ENCODE peak calls at places on chromosome 1, in four cellular contexts. J, H, I and C are unnamed samples. For H3K4me1, the result is how much of the 10 kb centered on the place peaks cover.

GRCh38 chr1:155179107-155180031 is 5.7 kb downstream of the TRIM46 start:
- DNase-seq in J (no peak), I (no peak), H (no peak), C (no peak)

GRCh38 chr1:67586596-67586995 is 98.4 kb upstream of the GADD45A start:
- DNase-seq in H (no peak), I (no peak), J (no peak), C (no peak)

GRCh38 chr1:56434659-56435202 is 144.6 kb downstream of the PLPP3 start:
- DNase-seq in H (no peak), J (no peak), I (no peak), C (peak)

GRCh38 chr1:206456577-206457375 is 13.5 kb upstream of the IKBKE start:
- DNase-seq in J (no peak), I (no peak), H (no peak), C (no peak)

GRCh38 chr1:52520149-52520548 is 32.7 kb downstream of the TUT4 start:
- DNase-seq in J (no peak), H (no peak), I (no peak), C (no peak)

GRCh38 chr1:117584181-117584580 is 21.7 kb upstream of the TENT5C start:
- DNase-seq in I (no peak), H (no peak), J (no peak), C (no peak)

GRCh38 chr1:93804412-93804811 is 74.6 kb downstream of the DNTTIP2 start:
- DNase-seq in J (peak), I (no peak), H (no peak), C (no peak)

GRCh38 chr1:247362074-247362597 is 30.5 kb upstream of the ZNF496 start:
- DNase-seq in J (no peak), H (no peak), I (no peak), C (no peak)

GRCh38 chr1:174883361-174883760 is 116.4 kb upstream of the CACYBP start:
- DNase-seq in I (no peak), J (peak), H (no peak), C (no peak)

GRCh38 chr1:110786802-110787327 is 86.1 kb upstream of the CD53 start:
- DNase-seq in I (no peak), J (no peak), H (no peak), C (no peak)

GRCh38 chr1:119988316-119989067 is 81.0 kb downstream of the NOTCH2 start:
- DNase-seq in H (no peak), I (no peak), J (no peak), C (no peak)

GRCh38 chr1:232904566-232904965 is 45.8 kb upstream of the NTPCR start:
- DNase-seq in H (no peak), J (no peak), I (no peak), C (peak)

GRCh38 chr1:5992814-5993552 is 758 bp upstream of the NPHP4 start:
- DNase-seq in H (no peak), J (no peak), I (no peak), C (no peak)

GRCh38 chr1:116226017-116226416 is 114.8 kb downstream of the MAB21L3 start:
- DNase-seq in J (no peak), H (no peak), I (no peak), C (no peak)

GRCh38 chr1:243623831-243624230 is 226.2 kb downstream of the AKT3 start:
- DNase-seq in H (no peak), J (no peak), I (no peak), C (no peak)

GRCh38 chr1:94527447-94528031 is 14.0 kb downstream of the F3 start:
- DNase-seq in H (no peak), I (no peak), J (peak), C (peak)

GRCh38 chr1:65538013-65538578 is 117.6 kb downstream of the LEPR start:
- DNase-seq in H (no peak), I (no peak), J (no peak), C (no peak)

GRCh38 chr1:24724345-24725208 is 20.7 kb upstream of the CLIC4 start:
- DNase-seq in I (no peak), H (no peak), J (peak), C (no peak)

GRCh38 chr1:8560611-8561544 is 243.0 kb downstream of the SLC45A1 start:
- DNase-seq in J (peak), I (no peak), H (peak), C (no peak)

GRCh38 chr1:78549366-78549765 is 58.6 kb downstream of the PTGFR start:
- DNase-seq in J (no peak), I (no peak), H (no peak), C (no peak)

GRCh38 chr1:209207126-209207700 is 376.3 kb upstream of the CAMK1G start:
- DNase-seq in J (no peak), I (no peak), H (no peak), C (no peak)

GRCh38 chr1:25033828-25034451 is 103.9 kb upstream of the RUNX3 start:
- DNase-seq in I (peak), H (no peak), J (no peak), C (peak)

GRCh38 chr1:219538886-219539285 is 74.0 kb downstream of the ZC3H11B start:
- DNase-seq in H (no peak), J (no peak), I (no peak), C (no peak)

GRCh38 chr1:41360074-41361027 is 883 bp upstream of the FOXO6 start:
- DNase-seq in H (no peak), I (no peak), J (peak), C (no peak)

GRCh38 chr1:36851087-36851486 is 183.2 kb downstream of the GRIK3 start:
- DNase-seq in J (no peak), H (no peak), I (no peak), C (no peak)

GRCh38 chr1:59761440-59761839 is 53.3 kb upstream of the HOOK1 start:
- DNase-seq in J (no peak), I (no peak), H (no peak), C (no peak)

GRCh38 chr1:46102769-46103476 is 29.5 kb downstream of the PIK3R3 start:
- DNase-seq in H (no peak), I (no peak), J (peak), C (no peak)

GRCh38 chr1:248372394-248372793 is 3.2 kb upstream of the OR2T6 start:
- DNase-seq in J (no peak), I (no peak), H (no peak), C (no peak)

GRCh38 chr1:66395202-66396061 is 138.5 kb upstream of the SGIP1 start:
- DNase-seq in J (no peak), H (no peak), I (no peak), C (peak)

GRCh38 chr1:235946570-235946981 is 79.9 kb upstream of the LYST start:
- DNase-seq in H (no peak), I (no peak), J (no peak), C (no peak)

GRCh38 chr1:11784256-11784992 is 21.3 kb downstream of the MTHFR start:
- DNase-seq in J (no peak), I (no peak), H (no peak), C (no peak)

GRCh38 chr1:222697858-222698257 is 14.4 kb downstream of the AIDA start:
- DNase-seq in I (no peak), H (no peak), J (no peak), C (no peak)

GRCh38 chr1:219927956-219928790 is at the start of gene SLC30A10:
- DNase-seq in J (no peak), H (no peak), I (no peak), C (peak)

GRCh38 chr1:230308039-230308438 is 118.1 kb downstream of the PGBD5 start:
- DNase-seq in I (peak), H (peak), J (peak), C (peak)

GRCh38 chr1:226663327-226663704 is 75.8 kb downstream of the ITPKB start:
- DNase-seq in I (no peak), J (no peak), H (no peak), C (no peak)
- H3K4me3 ChIP-seq in I (no peak), J (peak), H (no peak), C (no peak)

GRCh38 chr1:21334214-21335087 is 44.2 kb upstream of the ECE1 start:
- DNase-seq in J (peak), H (no peak), I (peak), C (peak)

GRCh38 chr1:21332691-21333449 is 42.6 kb upstream of the ECE1 start:
- DNase-seq in J (no peak), H (no peak), I (no peak), C (no peak)

GRCh38 chr1:21335088-21335678 is 44.9 kb upstream of the ECE1 start:
- DNase-seq in H (no peak), I (no peak), J (no peak), C (no peak)

GRCh38 chr1:21331752-21332480 is 41.7 kb upstream of the ECE1 start:
- DNase-seq in I (no peak), H (peak), J (no peak), C (no peak)

GRCh38 chr1:21333824-21334213 is 43.6 kb upstream of the ECE1 start:
- DNase-seq in H (no peak), I (no peak), J (no peak), C (no peak)
- H3K4me1 ChIP-seq in H (half or more), I (under half), J (half or more), C (half or more)

GRCh38 chr1:228280106-228280901 is 72.5 kb downstream of the OBSCN start:
- DNase-seq in H (no peak), J (no peak), I (no peak), C (no peak)

GRCh38 chr1:228278432-228278941 is 70.6 kb downstream of the OBSCN start:
- DNase-seq in J (no peak), I (no peak), H (no peak), C (no peak)

GRCh38 chr1:228277491-228278431 is 69.9 kb downstream of the OBSCN start:
- DNase-seq in J (no peak), H (no peak), I (no peak), C (no peak)

GRCh38 chr1:228279722-228280105 is 71.9 kb downstream of the OBSCN start:
- DNase-seq in I (no peak), J (no peak), H (no peak), C (no peak)

GRCh38 chr1:228279011-228279721 is 71.3 kb downstream of the OBSCN start:
- DNase-seq in J (no peak), I (no peak), H (no peak), C (no peak)
- H3K4me3 ChIP-seq in J (no peak), I (no peak), H (no peak), C (no peak)

DNA sequence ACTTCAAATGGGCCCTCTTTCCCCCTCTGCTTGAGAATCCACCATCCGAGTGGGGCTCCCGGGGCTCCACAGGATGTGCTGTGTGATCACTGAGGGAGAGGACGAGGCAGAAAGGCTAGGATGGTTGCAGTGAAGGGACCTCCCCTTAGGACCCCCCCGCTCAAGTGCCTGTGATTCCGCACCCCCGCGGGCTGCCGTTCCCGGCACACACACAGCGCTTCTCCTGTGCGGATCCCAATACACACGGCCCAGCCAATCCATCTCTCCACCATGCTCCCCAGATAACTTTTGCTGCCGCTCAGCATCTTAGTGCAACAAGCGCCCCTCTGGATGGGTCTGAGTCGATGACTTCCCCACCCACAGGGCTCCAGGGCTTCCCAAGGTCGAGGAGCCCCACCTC is 83.9 kb downstream of the CASZ1 start:
- DNase-seq in J (no peak), I (no peak), H (no peak), C (no peak)
- H3K4me1 ChIP-seq in J (under half), I (under half), H (under half), C (under half)

DNA sequence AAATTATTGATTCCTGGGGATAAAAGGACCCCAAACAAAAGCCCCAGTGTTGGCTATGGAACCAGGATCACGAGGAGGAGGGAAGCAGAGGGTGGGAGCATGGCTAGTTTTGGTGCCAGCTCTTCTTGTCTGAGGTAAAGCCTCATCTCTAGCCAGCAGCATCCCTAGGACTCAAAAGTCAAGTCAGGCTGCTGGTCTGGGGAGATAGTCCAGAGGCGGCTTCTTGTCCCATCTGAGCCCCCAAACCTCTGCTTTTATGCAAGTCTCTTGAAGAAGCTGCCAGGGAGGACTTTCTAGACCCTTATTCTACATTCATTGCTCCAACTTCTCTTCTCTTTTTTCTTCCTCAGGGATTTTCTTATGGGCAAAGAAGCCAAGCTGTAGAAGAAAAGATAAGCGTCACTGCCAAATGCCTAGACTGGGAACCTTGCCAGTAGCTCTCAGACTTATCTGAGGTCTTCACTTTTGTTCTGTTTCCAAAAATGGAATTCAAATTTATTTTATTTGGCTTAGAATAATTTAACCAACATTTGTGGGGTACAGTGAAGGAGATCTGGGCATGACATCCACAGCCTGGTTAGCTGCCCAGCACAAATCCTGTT is 6.9 kb upstream of the ANKRD35 start:
- DNase-seq in J (no peak), I (no peak), H (peak), C (peak)
- H3K4me3 ChIP-seq in J (no peak), I (no peak), H (no peak), C (no peak)

DNA sequence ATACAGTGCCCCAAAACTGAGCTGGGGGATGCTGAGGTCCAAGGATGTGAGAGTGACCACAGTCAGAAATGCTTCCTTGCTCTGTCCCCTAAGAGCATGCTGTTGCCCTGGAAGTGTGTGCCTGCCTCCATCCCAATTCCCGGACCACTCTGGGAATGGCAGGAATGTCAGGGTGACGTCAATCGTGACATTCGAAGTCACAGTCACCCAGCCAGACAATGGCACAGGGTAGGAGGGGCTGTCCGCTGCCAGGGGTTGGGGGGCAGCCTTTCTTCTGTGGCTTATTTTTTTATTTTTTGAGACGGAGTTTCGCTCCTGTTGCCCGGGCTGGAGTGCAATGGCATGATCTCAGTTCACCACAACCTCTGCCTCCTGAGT is 22.3 kb downstream of the MEF2D start:
- DNase-seq in I (no peak), H (no peak), J (no peak), C (no peak)
- H3K4me1 ChIP-seq in I (under half), H (under half), J (under half), C (under half)

GRCh38 chr1:193914871-193915270 is 728.5 kb upstream of the B3GALT2 start:
- DNase-seq in I (no peak), J (no peak), H (no peak), C (no peak)

GRCh38 chr1:193916452-193916851 is 730.0 kb upstream of the B3GALT2 start:
- DNase-seq in H (no peak), I (no peak), J (no peak), C (no peak)

GRCh38 chr1:193919827-193920226 is 733.4 kb upstream of the B3GALT2 start:
- DNase-seq in J (no peak), H (no peak), I (no peak), C (no peak)
- H3K4me3 ChIP-seq in J (no peak), H (no peak), I (no peak), C (no peak)

DNA sequence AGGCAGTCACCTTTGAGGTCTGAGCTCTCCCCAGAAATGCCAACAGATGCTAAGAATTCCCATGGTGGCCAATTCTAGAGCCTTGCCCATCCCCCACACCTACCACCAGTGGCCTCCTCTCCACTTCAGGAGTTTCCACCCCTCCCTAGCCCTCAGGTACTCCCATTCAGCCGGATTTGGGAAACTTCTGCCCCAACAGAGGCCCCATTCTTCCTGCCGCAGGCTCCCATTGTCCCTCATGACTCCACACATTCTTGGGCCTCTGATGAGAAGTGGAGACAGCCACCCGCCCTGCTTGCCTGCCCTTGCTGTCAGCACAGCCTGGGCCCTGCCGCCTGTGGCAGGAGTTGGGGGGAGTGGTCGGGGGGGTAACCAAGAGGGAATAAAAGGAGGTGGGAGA is 4.6 kb downstream of the BLACAT1 start:
- DNase-seq in J (peak), I (no peak), H (no peak), C (no peak)
- H3K4me1 ChIP-seq in J (under half), I (under half), H (under half), C (under half)

GRCh38 chr1:60886793-60887331 is 195.5 kb upstream of the NFIA start:
- DNase-seq in H (no peak), I (no peak), J (no peak), C (no peak)
- H3K4me3 ChIP-seq in H (no peak), I (no peak), J (no peak), C (no peak)